ENCODE peak calls at places on chromosomes 5 and 9, in five cellular contexts. Q, R, U, C and Z are unnamed samples.

GRCh38 chr9:38154501-38155421 is 85.7 kb upstream of the SHB start:
- DNase-seq in Q (no peak), R (no peak), U (no peak), C (no peak), Z (no peak)

GRCh38 chr5:171494452-171495121 is 75.1 kb downstream of the FGF18 start:
- DNase-seq in Q (peak), R (no peak), U (no peak), C (no peak), Z (no peak)

GRCh38 chr5:138336952-138337684 is 948 bp upstream of the FAM53C start:
- DNase-seq in Q (peak), R (no peak), U (no peak), C (no peak), Z (no peak)

GRCh38 chr5:149735066-149735465 is 5.0 kb downstream of the PPARGC1B start:
- DNase-seq in Q (no peak), R (no peak), U (no peak), C (no peak), Z (no peak)

GRCh38 chr9:136751244-136751643 is 2.9 kb upstream of the LCN6 start:
- DNase-seq in Q (no peak), R (no peak), U (no peak), C (no peak), Z (no peak)

GRCh38 chr9:126036881-126037291 is 289.7 kb downstream of the PBX3 start:
- DNase-seq in Q (no peak), R (no peak), U (no peak), C (no peak), Z (no peak)

GRCh38 chr5:135394095-135394494 is 4.9 kb downstream of the MACROH2A1 start:
- DNase-seq in Q (no peak), R (no peak), U (no peak), C (no peak), Z (no peak)

GRCh38 chr5:168714046-168714445 is 134.9 kb upstream of the PANK3 start:
- DNase-seq in Q (no peak), R (no peak), U (no peak), C (no peak), Z (no peak)

GRCh38 chr5:195401-196160 is 4.3 kb downstream of the LRRC14B start:
- DNase-seq in Q (no peak), R (no peak), U (no peak), C (no peak), Z (no peak)

GRCh38 chr5:67315082-67315801 is 118.6 kb upstream of the CD180 start:
- DNase-seq in Q (no peak), R (no peak), U (no peak), C (no peak), Z (no peak)

GRCh38 chr5:102418531-102418930 is 80.3 kb downstream of the SLCO6A1 start:
- DNase-seq in Q (no peak), R (no peak), U (no peak), C (no peak), Z (no peak)

GRCh38 chr9:114619205-114619758 is 8.2 kb downstream of the TMEM268 start:
- DNase-seq in Q (no peak), R (no peak), U (no peak), C (no peak), Z (peak)

GRCh38 chr5:179795049-179795862 is 1.5 kb downstream of the LTC4S start:
- DNase-seq in Q (no peak), R (no peak), U (no peak), C (no peak), Z (no peak)

GRCh38 chr9:108784998-108785397 is 70.8 kb downstream of the ACTL7B start:
- DNase-seq in Q (no peak), R (no peak), U (no peak), C (no peak), Z (no peak)

GRCh38 chr5:72402381-72402890 is 82.3 kb downstream of the PTCD2 start:
- DNase-seq in Q (no peak), R (no peak), U (no peak), C (no peak), Z (no peak)

GRCh38 chr9:132673355-132673754 is 3.1 kb downstream of the GTF3C4 start:
- DNase-seq in Q (no peak), R (no peak), U (no peak), C (no peak), Z (no peak)

GRCh38 chr5:102483736-102484135 is 15.1 kb downstream of the SLCO6A1 start:
- DNase-seq in Q (no peak), R (no peak), U (no peak), C (no peak), Z (no peak)

GRCh38 chr5:13477118-13477737 is 467.3 kb downstream of the DNAH5 start:
- DNase-seq in Q (no peak), R (no peak), U (no peak), C (no peak), Z (no peak)

GRCh38 chr9:134570151-134570621 is 71.4 kb upstream of the COL5A1 start:
- DNase-seq in Q (peak), R (no peak), U (no peak), C (no peak), Z (no peak)

GRCh38 chr5:169893586-169893985 is 86.7 kb downstream of the INSYN2B start:
- DNase-seq in Q (no peak), R (no peak), U (no peak), C (no peak), Z (no peak)

GRCh38 chr9:39588056-39588814 is 232.8 kb downstream of the SPATA31A1 start:
- DNase-seq in Q (no peak), R (no peak), U (no peak), C (no peak), Z (no peak)

GRCh38 chr5:133688386-133688785 is 76.0 kb upstream of the FSTL4 start:
- DNase-seq in Q (no peak), R (no peak), U (no peak), C (no peak), Z (no peak)

GRCh38 chr5:125298258-125298657 is 551.8 kb upstream of the ZNF608 start:
- DNase-seq in Q (no peak), R (no peak), U (no peak), C (no peak), Z (no peak)

GRCh38 chr5:109487753-109488420 is 78.1 kb upstream of the PJA2 start:
- DNase-seq in Q (no peak), R (no peak), U (no peak), C (no peak), Z (no peak)

GRCh38 chr5:151696470-151697061 is 9.9 kb upstream of the SPARC start:
- DNase-seq in Q (peak), R (no peak), U (no peak), C (no peak), Z (no peak)

GRCh38 chr9:35511453-35511852 is 21.5 kb downstream of the RUSC2 start:
- DNase-seq in Q (no peak), R (no peak), U (no peak), C (no peak), Z (no peak)

GRCh38 chr9:6054280-6055099 is 39.1 kb upstream of the RANBP6 start:
- DNase-seq in Q (peak), R (peak), U (peak), C (peak), Z (peak)

GRCh38 chr5:148620696-148621095 is 33.6 kb downstream of the HTR4 start:
- DNase-seq in Q (no peak), R (no peak), U (peak), C (no peak), Z (peak)

GRCh38 chr5:93428868-93429267 is 152.2 kb downstream of the NR2F1-AS1 start:
- DNase-seq in Q (no peak), R (no peak), U (no peak), C (no peak), Z (no peak)

GRCh38 chr9:114300846-114301797 is 21.8 kb upstream of the ORM1 start:
- DNase-seq in Q (no peak), R (no peak), U (no peak), C (no peak), Z (no peak)

GRCh38 chr9:26656003-26656940 is 236.3 kb downstream of the CAAP1 start:
- DNase-seq in Q (no peak), R (no peak), U (no peak), C (peak), Z (no peak)

GRCh38 chr9:133306242-133307194 is 29.5 kb downstream of the SURF6 start:
- DNase-seq in Q (no peak), R (no peak), U (no peak), C (no peak), Z (no peak)

GRCh38 chr9:89539374-89539773 is 41.5 kb upstream of the SEMA4D start:
- DNase-seq in Q (no peak), R (no peak), U (no peak), C (no peak), Z (no peak)

GRCh38 chr9:89536618-89537017 is 38.7 kb upstream of the SEMA4D start:
- DNase-seq in Q (no peak), R (no peak), U (no peak), C (no peak), Z (no peak)

GRCh38 chr9:89537166-89537565 is 39.3 kb upstream of the SEMA4D start:
- DNase-seq in Q (no peak), R (no peak), U (no peak), C (no peak), Z (no peak)

GRCh38 chr9:89536145-89536574 is 38.2 kb upstream of the SEMA4D start:
- DNase-seq in Q (no peak), R (no peak), U (peak), C (no peak), Z (no peak)

GRCh38 chr9:89538874-89539273 is 41.0 kb upstream of the SEMA4D start:
- DNase-seq in Q (no peak), R (no peak), U (no peak), C (no peak), Z (peak)
- H3K27ac ChIP-seq in Q (no peak), R (no peak), U (peak), C (no peak), Z (no peak)

GRCh38 chr9:96417610-96418073 is 528 bp downstream of the ZNF367 start:
- DNase-seq in Q (peak), R (peak), U (no peak), C (no peak), Z (no peak)
- H3K27ac ChIP-seq in Q (peak), R (peak), U (peak), C (no peak), Z (peak)

GRCh38 chr9:131502781-131503625 is at the start of gene POMT1:
- DNase-seq in Q (peak), R (peak), U (peak), C (peak), Z (peak)

GRCh38 chr9:131500377-131500776 is 2.3 kb upstream of the POMT1 start:
- DNase-seq in Q (no peak), R (peak), U (peak), C (no peak), Z (peak)

GRCh38 chr9:131505012-131505411 is 2.3 kb downstream of the POMT1 start:
- DNase-seq in Q (no peak), R (no peak), U (no peak), C (no peak), Z (no peak)

GRCh38 chr9:131500939-131501541 is 1.7 kb upstream of the POMT1 start:
- DNase-seq in Q (no peak), R (peak), U (peak), C (no peak), Z (peak)

GRCh38 chr9:131503626-131504465 is 1.1 kb downstream of the POMT1 start:
- DNase-seq in Q (no peak), R (peak), U (peak), C (peak), Z (peak)
- H3K27ac ChIP-seq in Q (peak), R (peak), U (peak), C (no peak), Z (peak)

DNA sequence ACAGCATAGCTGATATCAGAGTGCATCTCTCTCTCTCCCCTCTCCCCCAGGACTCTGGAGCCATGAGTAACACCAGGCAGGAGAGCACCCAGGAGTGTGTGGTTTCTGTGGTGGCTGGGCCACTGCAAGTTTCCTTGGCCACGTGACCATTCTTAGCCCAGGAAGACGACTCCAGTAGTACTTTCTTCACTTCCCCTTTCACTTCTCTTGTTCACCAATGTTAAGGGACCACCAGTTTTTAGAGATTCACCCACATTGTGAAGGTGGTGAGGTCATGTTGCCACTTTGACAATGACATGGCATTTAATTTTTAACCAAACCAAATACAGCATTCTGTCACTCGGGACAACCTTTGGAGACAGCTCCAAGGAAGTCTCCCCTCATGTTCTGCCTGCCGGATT is 17.9 kb upstream of the DAPK1 start:
- DNase-seq in Q (no peak), R (no peak), U (no peak), C (no peak), Z (no peak)
- H3K27ac ChIP-seq in Q (no peak), R (no peak), U (no peak), C (no peak), Z (no peak)

DNA sequence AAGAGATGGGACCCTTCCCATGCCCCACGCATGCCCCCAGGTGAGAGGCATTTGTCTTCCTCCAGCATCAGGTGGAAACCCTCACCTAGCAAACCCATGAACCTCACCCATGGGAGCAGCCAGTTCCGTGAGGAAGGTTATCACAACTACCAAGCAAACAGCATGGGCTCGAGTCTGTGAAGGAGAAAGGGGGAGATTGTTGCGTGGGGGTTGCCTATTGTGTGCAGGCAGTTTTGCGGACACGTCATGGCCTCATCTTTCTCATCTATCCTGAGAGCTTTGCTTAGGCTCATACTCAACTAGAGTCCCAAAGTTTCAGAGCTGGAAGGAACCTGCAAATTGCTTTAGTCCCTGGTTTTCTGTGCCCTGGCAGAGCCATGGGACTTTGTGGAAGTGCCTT is 73.6 kb upstream of the TGFBR1 start:
- DNase-seq in Q (no peak), R (no peak), U (no peak), C (no peak), Z (no peak)
- H3K27ac ChIP-seq in Q (no peak), R (no peak), U (no peak), C (no peak), Z (no peak)

GRCh38 chr5:9715891-9716335 is 85.8 kb upstream of the TAS2R1 start:
- DNase-seq in Q (no peak), R (no peak), U (no peak), C (no peak), Z (no peak)
- H3K27ac ChIP-seq in Q (no peak), R (no peak), U (no peak), C (no peak), Z (no peak)

DNA sequence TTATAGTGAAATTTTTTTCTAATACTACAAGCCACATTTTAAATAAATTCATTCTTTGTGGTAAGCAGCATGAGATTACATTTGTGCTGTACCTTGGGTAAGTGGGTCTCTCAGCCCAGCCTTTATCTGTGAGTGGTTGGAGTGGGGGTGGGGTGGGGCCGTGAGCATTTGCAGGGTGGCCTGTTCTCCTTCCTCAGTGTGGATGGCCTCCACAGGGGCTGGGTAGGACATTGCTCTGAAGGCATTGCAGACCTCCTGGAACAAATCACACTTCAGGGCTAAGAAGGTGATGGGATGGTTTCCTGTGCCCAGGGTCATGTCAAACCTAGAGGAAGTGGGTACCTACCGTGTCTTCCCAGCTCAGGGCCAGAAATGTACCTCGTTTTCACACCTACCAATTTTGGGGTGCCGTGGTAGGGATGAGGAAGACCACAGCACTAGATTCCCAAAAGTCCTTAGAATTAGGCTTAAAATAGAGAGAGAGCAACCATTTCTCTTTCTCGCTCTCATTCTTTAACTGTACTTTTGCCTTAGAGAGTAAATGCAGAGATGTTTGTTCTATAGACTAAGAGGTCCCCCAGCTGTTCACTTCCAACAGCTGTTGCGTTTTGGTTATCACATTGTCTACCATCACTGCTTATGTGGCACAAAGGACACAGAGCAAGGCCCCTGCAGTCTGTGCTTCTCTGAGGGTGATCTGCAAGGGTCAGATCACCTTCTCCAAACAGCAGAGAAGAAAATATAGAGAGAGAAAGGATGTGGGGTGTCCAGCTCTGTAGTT is 83.4 kb upstream of the CTSL start:
- DNase-seq in Q (no peak), R (no peak), U (no peak), C (no peak), Z (no peak)
- H3K27ac ChIP-seq in Q (no peak), R (no peak), U (no peak), C (no peak), Z (no peak)

GRCh38 chr9:89469003-89469402 is 28.9 kb downstream of the SEMA4D start:
- DNase-seq in Q (no peak), R (no peak), U (no peak), C (no peak), Z (peak)
- H3K27ac ChIP-seq in Q (no peak), R (peak), U (peak), C (no peak), Z (peak)